ENCODE peak calls at places on chromosomes 16 and 17, in five cellular contexts. One of them, this sample, is unnamed.

GRCh38 chr16:30996324-30996999 is 11.5 kb downstream of the HSD3B7 start:
- DNase-seq in prostate gland: no peak
- DNase-seq in endodermal cell: no peak
- DNase-seq in heart right ventricle: no peak
- DNase-seq in right lobe of liver: peak; percentile 87
- DNase-seq in this sample: no peak

GRCh38 chr16:24151482-24151939 is 104.6 kb upstream of the CACNG3 start:
- DNase-seq in prostate gland: no peak
- DNase-seq in endodermal cell: no peak
- DNase-seq in heart right ventricle: no peak
- DNase-seq in right lobe of liver: no peak
- DNase-seq in this sample: no peak

GRCh38 chr17:58968662-58969061 is 138.0 kb downstream of the TRIM37 start:
- DNase-seq in prostate gland: no peak
- DNase-seq in endodermal cell: no peak
- DNase-seq in heart right ventricle: no peak
- DNase-seq in right lobe of liver: no peak
- DNase-seq in this sample: no peak

GRCh38 chr17:73705594-73705993 is 61.3 kb upstream of the SDK2 start:
- DNase-seq in prostate gland: no peak
- DNase-seq in endodermal cell: no peak
- DNase-seq in heart right ventricle: no peak
- DNase-seq in right lobe of liver: no peak
- DNase-seq in this sample: no peak

GRCh38 chr16:28258571-28258970 is 33.8 kb upstream of the SBK1 start:
- DNase-seq in prostate gland: no peak
- DNase-seq in endodermal cell: peak; percentile 73
- DNase-seq in heart right ventricle: peak; percentile 68
- DNase-seq in right lobe of liver: peak; percentile 55
- DNase-seq in this sample: peak; percentile 93

GRCh38 chr17:36931697-36932382 is 5.4 kb upstream of the LHX1 start:
- DNase-seq in prostate gland: peak; percentile 42
- DNase-seq in endodermal cell: peak; percentile 57
- DNase-seq in heart right ventricle: no peak
- DNase-seq in right lobe of liver: no peak
- DNase-seq in this sample: peak; percentile 25

GRCh38 chr16:3028716-3029319 is 5.0 kb downstream of the THOC6 start:
- DNase-seq in prostate gland: no peak
- DNase-seq in endodermal cell: no peak
- DNase-seq in heart right ventricle: no peak
- DNase-seq in right lobe of liver: no peak
- DNase-seq in this sample: no peak

GRCh38 chr16:89093602-89094251 is at the start of gene ACSF3:
- DNase-seq in prostate gland: peak; percentile 24
- DNase-seq in endodermal cell: peak; percentile 70
- DNase-seq in heart right ventricle: peak; percentile 51
- DNase-seq in right lobe of liver: peak; percentile 66
- DNase-seq in this sample: peak; percentile 57

GRCh38 chr16:76194621-76195015 is 82.6 kb upstream of the CNTNAP4 start:
- DNase-seq in prostate gland: no peak
- DNase-seq in endodermal cell: no peak
- DNase-seq in heart right ventricle: no peak
- DNase-seq in right lobe of liver: no peak
- DNase-seq in this sample: no peak

GRCh38 chr17:19654342-19654886 is 5.9 kb downstream of the ALDH3A2 start:
- DNase-seq in prostate gland: no peak
- DNase-seq in endodermal cell: no peak
- DNase-seq in heart right ventricle: no peak
- DNase-seq in right lobe of liver: no peak
- DNase-seq in this sample: no peak

GRCh38 chr17:80245566-80246265 is 14.9 kb upstream of the RNF213 start:
- DNase-seq in prostate gland: no peak
- DNase-seq in endodermal cell: no peak
- DNase-seq in heart right ventricle: no peak
- DNase-seq in right lobe of liver: no peak
- DNase-seq in this sample: no peak

GRCh38 chr17:17922198-17922901 is 49.9 kb downstream of the TOM1L2 start:
- DNase-seq in prostate gland: no peak
- DNase-seq in endodermal cell: peak; percentile 81
- DNase-seq in heart right ventricle: no peak
- DNase-seq in right lobe of liver: no peak
- DNase-seq in this sample: no peak

GRCh38 chr17:9859781-9860180 is 34.1 kb downstream of the GLP2R start:
- DNase-seq in prostate gland: no peak
- DNase-seq in endodermal cell: peak; percentile 21
- DNase-seq in heart right ventricle: no peak
- DNase-seq in right lobe of liver: no peak
- DNase-seq in this sample: no peak

GRCh38 chr16:49282690-49283375 is 1.2 kb upstream of the CBLN1 start:
- DNase-seq in prostate gland: no peak
- DNase-seq in endodermal cell: peak; percentile 90
- DNase-seq in heart right ventricle: peak; percentile 21
- DNase-seq in right lobe of liver: peak; percentile 59
- DNase-seq in this sample: peak; percentile 44

GRCh38 chr16:30786115-30786935 is 680 bp downstream of the ZNF629 start:
- DNase-seq in prostate gland: no peak
- DNase-seq in endodermal cell: peak; percentile 78
- DNase-seq in heart right ventricle: no peak
- DNase-seq in right lobe of liver: no peak
- DNase-seq in this sample: peak; percentile 33

GRCh38 chr16:46808997-46809396 is 22.0 kb downstream of the C16orf87 start:
- DNase-seq in prostate gland: no peak
- DNase-seq in endodermal cell: no peak
- DNase-seq in heart right ventricle: no peak
- DNase-seq in right lobe of liver: no peak
- DNase-seq in this sample: peak; percentile 5

GRCh38 chr17:17059301-17059890 is 17.1 kb downstream of the MPRIP start:
- DNase-seq in prostate gland: no peak
- DNase-seq in endodermal cell: peak; percentile 42
- DNase-seq in heart right ventricle: no peak
- DNase-seq in right lobe of liver: peak; percentile 36
- DNase-seq in this sample: no peak

GRCh38 chr17:28247671-28248556 is 71.1 kb upstream of the TMEM97 start:
- DNase-seq in prostate gland: no peak
- DNase-seq in endodermal cell: peak; percentile 73
- DNase-seq in heart right ventricle: no peak
- DNase-seq in right lobe of liver: no peak
- DNase-seq in this sample: peak; percentile 26

GRCh38 chr16:28140788-28141618 is 70.8 kb downstream of the XPO6 start:
- DNase-seq in prostate gland: no peak
- DNase-seq in endodermal cell: no peak
- DNase-seq in heart right ventricle: peak; percentile 13
- DNase-seq in right lobe of liver: peak; percentile 39
- DNase-seq in this sample: peak; percentile 17

GRCh38 chr16:56691885-56692284 is 9.6 kb downstream of the MT1X start:
- DNase-seq in prostate gland: peak; percentile 78
- DNase-seq in endodermal cell: peak; percentile 69
- DNase-seq in heart right ventricle: no peak
- DNase-seq in right lobe of liver: no peak
- DNase-seq in this sample: peak; percentile 94

GRCh38 chr17:74870512-74870911 is 2.3 kb downstream of the FDXR start:
- DNase-seq in prostate gland: no peak
- DNase-seq in endodermal cell: no peak
- DNase-seq in heart right ventricle: no peak
- DNase-seq in right lobe of liver: peak; percentile 51
- DNase-seq in this sample: peak; percentile 39

GRCh38 chr17:5513610-5514009 is 27.2 kb downstream of the MIS12 start:
- DNase-seq in prostate gland: no peak
- DNase-seq in endodermal cell: peak; percentile 45
- DNase-seq in heart right ventricle: no peak
- DNase-seq in right lobe of liver: no peak
- DNase-seq in this sample: no peak

GRCh38 chr17:18118633-18118975 is 10.0 kb downstream of the MYO15A start:
- DNase-seq in prostate gland: no peak
- DNase-seq in endodermal cell: no peak
- DNase-seq in heart right ventricle: no peak
- DNase-seq in right lobe of liver: no peak
- DNase-seq in this sample: no peak

GRCh38 chr16:58421029-58421428 is 28.8 kb downstream of the GINS3 start:
- DNase-seq in prostate gland: no peak
- DNase-seq in endodermal cell: no peak
- DNase-seq in heart right ventricle: no peak
- DNase-seq in right lobe of liver: no peak
- DNase-seq in this sample: no peak

GRCh38 chr16:58418601-58419000 is 26.3 kb downstream of the GINS3 start:
- DNase-seq in prostate gland: no peak
- DNase-seq in endodermal cell: peak; percentile 60
- DNase-seq in heart right ventricle: peak; percentile 76
- DNase-seq in right lobe of liver: no peak
- DNase-seq in this sample: no peak

GRCh38 chr16:58418026-58418425 is 25.8 kb downstream of the GINS3 start:
- DNase-seq in prostate gland: no peak
- DNase-seq in endodermal cell: no peak
- DNase-seq in heart right ventricle: no peak
- DNase-seq in right lobe of liver: no peak
- DNase-seq in this sample: no peak

GRCh38 chr16:58417600-58417999 is 25.3 kb downstream of the GINS3 start:
- DNase-seq in prostate gland: no peak
- DNase-seq in endodermal cell: no peak
- DNase-seq in heart right ventricle: peak; percentile 67
- DNase-seq in right lobe of liver: peak; percentile 61
- DNase-seq in this sample: no peak

DNA sequence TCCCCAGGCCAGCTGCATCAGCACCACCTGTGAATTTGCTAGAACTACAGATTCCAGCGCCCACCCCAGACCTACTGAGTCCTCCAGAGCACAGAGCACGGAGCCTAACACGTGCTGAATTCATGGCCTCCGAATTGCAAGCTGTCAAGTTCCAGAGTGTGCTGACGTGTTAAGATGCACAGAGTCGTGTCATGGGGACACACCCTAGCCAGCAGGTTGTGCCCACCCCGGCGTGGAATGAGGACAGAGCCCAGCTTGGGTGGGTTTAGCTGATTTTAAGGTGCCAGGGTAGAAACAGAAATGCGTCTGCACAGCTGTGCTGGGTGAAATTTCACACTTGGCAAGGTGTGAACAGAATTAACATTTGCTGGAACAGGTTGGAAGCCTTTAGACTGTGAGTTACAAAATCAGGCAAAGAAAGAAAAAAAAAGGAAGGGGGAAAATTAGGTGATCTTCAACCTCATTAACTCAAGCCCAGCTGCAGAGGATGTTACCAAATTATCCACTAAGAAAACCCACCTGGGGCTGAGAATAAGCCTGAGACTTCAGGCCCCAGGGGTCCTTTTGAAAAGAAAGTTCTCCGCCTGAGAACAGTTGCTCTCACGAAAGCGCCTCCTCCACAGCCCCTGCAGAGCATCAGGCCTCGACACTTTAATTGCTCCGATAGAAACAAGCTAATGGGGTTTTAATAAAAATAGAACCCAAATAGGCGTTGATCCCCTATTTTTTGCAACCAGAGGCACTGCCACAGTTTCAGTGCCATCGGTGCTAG is 27.2 kb downstream of the GINS3 start:
- DNase-seq in prostate gland: no peak
- DNase-seq in endodermal cell: peak; percentile 71
- DNase-seq in heart right ventricle: no peak
- DNase-seq in right lobe of liver: no peak
- DNase-seq in this sample: no peak
- H3K36me3 ChIP-seq in prostate gland: no peaks in the 10 kb centered on the region
- H3K36me3 ChIP-seq in endodermal cell: no peaks in the 10 kb centered on the region
- H3K36me3 ChIP-seq in heart right ventricle: no peaks in the 10 kb centered on the region
- H3K36me3 ChIP-seq in right lobe of liver: no peaks in the 10 kb centered on the region
- H3K36me3 ChIP-seq in this sample: no peaks in the 10 kb centered on the region

GRCh38 chr17:50137050-50137449 is 7.1 kb upstream of the SAMD14 start:
- DNase-seq in prostate gland: no peak
- DNase-seq in endodermal cell: no peak
- DNase-seq in heart right ventricle: no peak
- DNase-seq in right lobe of liver: no peak
- DNase-seq in this sample: no peak
- H3K36me3 ChIP-seq in prostate gland: peaks cover 28% of the 10 kb centered on the region
- H3K36me3 ChIP-seq in endodermal cell: peaks cover 58% of the 10 kb centered on the region
- H3K36me3 ChIP-seq in heart right ventricle: peaks cover 5% of the 10 kb centered on the region
- H3K36me3 ChIP-seq in right lobe of liver: peaks cover 16% of the 10 kb centered on the region
- H3K36me3 ChIP-seq in this sample: peaks cover 47% of the 10 kb centered on the region

GRCh38 chr16:87709677-87710076 is 56.1 kb downstream of the KLHDC4 start:
- DNase-seq in prostate gland: no peak
- DNase-seq in endodermal cell: no peak
- DNase-seq in heart right ventricle: no peak
- DNase-seq in right lobe of liver: no peak
- DNase-seq in this sample: no peak

GRCh38 chr16:87708881-87709638 is 56.7 kb downstream of the KLHDC4 start:
- DNase-seq in prostate gland: no peak
- DNase-seq in endodermal cell: no peak
- DNase-seq in heart right ventricle: no peak
- DNase-seq in right lobe of liver: no peak
- DNase-seq in this sample: no peak

GRCh38 chr16:87708181-87708580 is 57.6 kb downstream of the KLHDC4 start:
- DNase-seq in prostate gland: no peak
- DNase-seq in endodermal cell: no peak
- DNase-seq in heart right ventricle: no peak
- DNase-seq in right lobe of liver: no peak
- DNase-seq in this sample: no peak

GRCh38 chr16:87712184-87712822 is 53.5 kb downstream of the KLHDC4 start:
- DNase-seq in prostate gland: no peak
- DNase-seq in endodermal cell: no peak
- DNase-seq in heart right ventricle: no peak
- DNase-seq in right lobe of liver: no peak
- DNase-seq in this sample: no peak

DNA sequence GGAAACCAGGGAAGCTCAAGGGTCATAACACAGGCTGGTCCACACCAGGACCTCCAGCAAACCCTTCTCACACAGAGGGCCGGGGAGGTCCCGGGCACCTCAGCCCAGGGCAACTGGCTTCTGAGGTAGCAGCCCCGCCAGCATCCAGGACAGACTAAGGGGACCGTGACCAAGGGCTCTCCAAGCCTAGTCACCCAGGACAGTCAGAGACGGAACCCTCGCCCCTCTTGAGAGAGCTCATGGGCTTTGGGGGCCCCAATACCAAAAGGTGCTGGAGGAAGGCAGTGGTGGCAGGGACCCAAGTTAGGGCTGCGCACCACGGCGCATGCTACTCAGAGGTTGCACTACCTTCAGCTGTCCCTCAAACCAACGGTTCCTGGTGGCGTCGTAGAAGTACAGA is 54.9 kb downstream of the KLHDC4 start:
- DNase-seq in prostate gland: no peak
- DNase-seq in endodermal cell: no peak
- DNase-seq in heart right ventricle: no peak
- DNase-seq in right lobe of liver: no peak
- DNase-seq in this sample: peak; percentile 79
- H3K36me3 ChIP-seq in prostate gland: no peaks in the 10 kb centered on the region
- H3K36me3 ChIP-seq in endodermal cell: peaks cover 34% of the 10 kb centered on the region
- H3K36me3 ChIP-seq in heart right ventricle: no peaks in the 10 kb centered on the region
- H3K36me3 ChIP-seq in right lobe of liver: no peaks in the 10 kb centered on the region
- H3K36me3 ChIP-seq in this sample: peaks cover 4% of the 10 kb centered on the region

GRCh38 chr17:83062818-83063671 is 16.4 kb upstream of the METRNL start:
- DNase-seq in prostate gland: no peak
- DNase-seq in endodermal cell: peak; percentile 37
- DNase-seq in heart right ventricle: peak; percentile 2
- DNase-seq in right lobe of liver: peak; percentile 45
- DNase-seq in this sample: peak; percentile 0

GRCh38 chr17:83058478-83059167 is 20.8 kb upstream of the METRNL start:
- DNase-seq in prostate gland: no peak
- DNase-seq in endodermal cell: peak; percentile 30
- DNase-seq in heart right ventricle: no peak
- DNase-seq in right lobe of liver: peak; percentile 31
- DNase-seq in this sample: no peak

GRCh38 chr17:83064021-83064731 is 15.2 kb upstream of the METRNL start:
- DNase-seq in prostate gland: no peak
- DNase-seq in endodermal cell: peak; percentile 36
- DNase-seq in heart right ventricle: no peak
- DNase-seq in right lobe of liver: peak; percentile 43
- DNase-seq in this sample: peak; percentile 45

GRCh38 chr17:83062011-83062817 is 17.2 kb upstream of the METRNL start:
- DNase-seq in prostate gland: no peak
- DNase-seq in endodermal cell: peak; percentile 35
- DNase-seq in heart right ventricle: peak; percentile 3
- DNase-seq in right lobe of liver: peak; percentile 39
- DNase-seq in this sample: no peak

GRCh38 chr17:83061586-83061985 is 17.8 kb upstream of the METRNL start:
- DNase-seq in prostate gland: no peak
- DNase-seq in endodermal cell: peak; percentile 28
- DNase-seq in heart right ventricle: no peak
- DNase-seq in right lobe of liver: peak; percentile 34
- DNase-seq in this sample: no peak
- H3K36me3 ChIP-seq in prostate gland: no peaks in the 10 kb centered on the region
- H3K36me3 ChIP-seq in endodermal cell: no peaks in the 10 kb centered on the region
- H3K36me3 ChIP-seq in heart right ventricle: no peaks in the 10 kb centered on the region
- H3K36me3 ChIP-seq in right lobe of liver: no peaks in the 10 kb centered on the region
- H3K36me3 ChIP-seq in this sample: no peaks in the 10 kb centered on the region

This sample was measured in thyroid gland.